ENCODE peak calls at places on chromosomes 12 and 14, in five cellular contexts. One of them, this sample, is unnamed.

GRCh38 chr12:122190842-122191668 is 8.1 kb downstream of the LRRC43 start:
- DNase-seq in stimulated activated CD8-positive, alpha-beta memory T cell treated with anti-CD3 and anti-CD28 coated beads, Interleukin-2, amount 100 ng/mL, for 48 hours: peak
- DNase-seq in kidney glomerular epithelial cell: peak
- DNase-seq in posterior cingulate gyrus: peak
- DNase-seq in heart right ventricle: peak
- DNase-seq in this sample: peak

GRCh38 chr14:51453869-51454268 is 197.8 kb upstream of the FRMD6 start:
- DNase-seq in stimulated activated CD8-positive, alpha-beta memory T cell treated with anti-CD3 and anti-CD28 coated beads, Interleukin-2, amount 100 ng/mL, for 48 hours: no peak
- DNase-seq in posterior cingulate gyrus: peak
- DNase-seq in heart right ventricle: no peak
- DNase-seq in kidney glomerular epithelial cell: no peak
- DNase-seq in this sample: peak

GRCh38 chr14:65336191-65336591 is 76.3 kb upstream of the FUT8 start:
- DNase-seq in heart right ventricle: no peak
- DNase-seq in stimulated activated CD8-positive, alpha-beta memory T cell treated with anti-CD3 and anti-CD28 coated beads, Interleukin-2, amount 100 ng/mL, for 48 hours: peak
- DNase-seq in kidney glomerular epithelial cell: peak
- DNase-seq in posterior cingulate gyrus: no peak
- DNase-seq in this sample: peak

GRCh38 chr12:108313609-108314331 is 25.3 kb downstream of the CMKLR1 start:
- DNase-seq in heart right ventricle: peak
- DNase-seq in stimulated activated CD8-positive, alpha-beta memory T cell treated with anti-CD3 and anti-CD28 coated beads, Interleukin-2, amount 100 ng/mL, for 48 hours: no peak
- DNase-seq in kidney glomerular epithelial cell: no peak
- DNase-seq in posterior cingulate gyrus: no peak
- DNase-seq in this sample: no peak

GRCh38 chr14:99857551-99857950 is 64.3 kb downstream of the EML1 start:
- DNase-seq in posterior cingulate gyrus: no peak
- DNase-seq in kidney glomerular epithelial cell: no peak
- DNase-seq in stimulated activated CD8-positive, alpha-beta memory T cell treated with anti-CD3 and anti-CD28 coated beads, Interleukin-2, amount 100 ng/mL, for 48 hours: no peak
- DNase-seq in heart right ventricle: no peak
- DNase-seq in this sample: no peak

GRCh38 chr12:124811633-124812032 is 52.0 kb downstream of the SCARB1 start:
- DNase-seq in posterior cingulate gyrus: no peak
- DNase-seq in kidney glomerular epithelial cell: no peak
- DNase-seq in stimulated activated CD8-positive, alpha-beta memory T cell treated with anti-CD3 and anti-CD28 coated beads, Interleukin-2, amount 100 ng/mL, for 48 hours: no peak
- DNase-seq in heart right ventricle: no peak
- DNase-seq in this sample: no peak

GRCh38 chr12:59651230-59651920 is 55.5 kb downstream of the SLC16A7 start:
- DNase-seq in kidney glomerular epithelial cell: peak
- DNase-seq in posterior cingulate gyrus: no peak
- DNase-seq in heart right ventricle: no peak
- DNase-seq in stimulated activated CD8-positive, alpha-beta memory T cell treated with anti-CD3 and anti-CD28 coated beads, Interleukin-2, amount 100 ng/mL, for 48 hours: no peak
- DNase-seq in this sample: peak

GRCh38 chr14:36658091-36659009 is 3.3 kb upstream of the PAX9 start:
- DNase-seq in heart right ventricle: no peak
- DNase-seq in stimulated activated CD8-positive, alpha-beta memory T cell treated with anti-CD3 and anti-CD28 coated beads, Interleukin-2, amount 100 ng/mL, for 48 hours: no peak
- DNase-seq in posterior cingulate gyrus: no peak
- DNase-seq in kidney glomerular epithelial cell: no peak
- DNase-seq in this sample: no peak

GRCh38 chr12:130959632-130960031 is 5.9 kb downstream of the ADGRD1 start:
- DNase-seq in kidney glomerular epithelial cell: no peak
- DNase-seq in stimulated activated CD8-positive, alpha-beta memory T cell treated with anti-CD3 and anti-CD28 coated beads, Interleukin-2, amount 100 ng/mL, for 48 hours: no peak
- DNase-seq in heart right ventricle: no peak
- DNase-seq in posterior cingulate gyrus: no peak
- DNase-seq in this sample: no peak

GRCh38 chr12:53222170-53223005 is 9.6 kb downstream of the RARG start:
- DNase-seq in heart right ventricle: no peak
- DNase-seq in stimulated activated CD8-positive, alpha-beta memory T cell treated with anti-CD3 and anti-CD28 coated beads, Interleukin-2, amount 100 ng/mL, for 48 hours: no peak
- DNase-seq in kidney glomerular epithelial cell: no peak
- DNase-seq in posterior cingulate gyrus: no peak
- DNase-seq in this sample: no peak

This sample was measured in renal cortical epithelial cell.